ENCODE peak calls at places on chromosomes 1 and 21, in six cellular contexts. D, T, A, B, U and R are unnamed samples.

GRCh38 chr1:171985639-171986038 is 144.3 kb downstream of the DNM3 start:
- DNase-seq in D (no peak), T (peak; percentile 19), A (no peak), B (peak; percentile 18), U (no peak), R (no peak)

GRCh38 chr1:93177991-93178390 is 2.2 kb downstream of the TMED5 start:
- DNase-seq in D (peak; percentile 16), T (no peak), A (no peak), B (no peak), U (no peak), R (no peak)

GRCh38 chr1:152244576-152244975 is 20.6 kb upstream of the HRNR start:
- DNase-seq in D (peak; percentile 71), T (peak; percentile 85), A (no peak), B (no peak), U (no peak), R (no peak)

GRCh38 chr21:35909456-35910178 is 150.7 kb downstream of the SETD4 start:
- DNase-seq in D (no peak), T (no peak), A (no peak), B (no peak), U (no peak), R (no peak)

GRCh38 chr1:210669951-210670350 is 341.2 kb downstream of the HHAT start:
- DNase-seq in D (no peak), T (no peak), A (no peak), B (no peak), U (no peak), R (no peak)

GRCh38 chr1:158095737-158096335 is 84.9 kb upstream of the CD1D start:
- DNase-seq in D (no peak), T (peak; percentile 53), A (no peak), B (no peak), U (no peak), R (no peak)

GRCh38 chr1:90964444-90965035 is 57.3 kb downstream of the ZNF644 start:
- DNase-seq in D (peak; percentile 13), T (peak; percentile 29), A (no peak), B (no peak), U (no peak), R (peak; percentile 3)

GRCh38 chr1:114315601-114316000 is 161.9 kb upstream of the SYT6 start:
- DNase-seq in D (no peak), T (no peak), A (no peak), B (no peak), U (no peak), R (no peak)

DNA sequence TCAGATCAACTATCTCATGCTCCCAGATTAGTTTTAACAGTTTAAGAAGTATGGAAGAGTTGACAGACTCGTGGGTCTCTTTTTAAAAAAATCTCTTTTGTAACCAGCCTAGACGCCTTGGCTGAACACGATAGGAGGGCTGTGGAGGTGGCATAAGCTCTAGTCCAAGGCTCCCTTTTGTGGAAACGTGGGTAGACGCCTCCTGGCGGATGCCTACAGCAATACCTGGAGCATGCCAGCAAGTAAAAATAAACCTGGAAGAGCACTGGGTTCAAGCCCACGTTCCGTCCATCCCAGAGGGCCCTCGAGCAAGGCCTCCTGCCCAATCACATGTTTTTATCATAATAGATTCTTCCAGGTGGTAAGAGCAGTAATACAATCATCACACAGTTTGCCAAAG is 87.9 kb downstream of the RGS7 start:
- DNase-seq in D (no peak), T (no peak), A (no peak), B (no peak), U (no peak), R (no peak)
- TF ChIP-seq CTCF in D (no peak), T (no peak), A (no peak), B (peak; percentile 17), U (no peak), R (no peak)

GRCh38 chr1:118999348-119000071 is 11.4 kb upstream of the TBX15 start:
- DNase-seq in D (no peak), T (no peak), A (no peak), B (no peak), U (no peak), R (no peak)
- H3K4me3 ChIP-seq in D (no peak overlapping the region), T (no peak overlapping the region), A (no peak overlapping the region), B (no peak overlapping the region), U (no peak overlapping the region), R (no peak overlapping the region)

GRCh38 chr1:193070942-193071341 is 11.5 kb downstream of the RO60 start:
- DNase-seq in D (no peak), T (no peak), A (no peak), B (no peak), U (no peak), R (no peak)

GRCh38 chr1:193070395-193070753 is 11.0 kb downstream of the RO60 start:
- DNase-seq in D (no peak), T (no peak), A (no peak), B (no peak), U (no peak), R (no peak)

GRCh38 chr1:193068013-193068412 is 8.6 kb downstream of the RO60 start:
- DNase-seq in D (no peak), T (peak; percentile 16), A (no peak), B (no peak), U (no peak), R (no peak)

GRCh38 chr1:193066606-193067005 is 7.2 kb downstream of the RO60 start:
- DNase-seq in D (no peak), T (no peak), A (no peak), B (no peak), U (no peak), R (no peak)

GRCh38 chr1:193069748-193070394 is 10.5 kb downstream of the RO60 start:
- DNase-seq in D (no peak), T (peak; percentile 22), A (no peak), B (peak; percentile 22), U (no peak), R (no peak)
- TF ChIP-seq CTCF in D (peak; percentile 28), T (peak; percentile 40), A (no peak), B (peak; percentile 53), U (no peak), R (peak; percentile 44)

GRCh38 chr1:196155586-196155985 is 452.7 kb downstream of the KCNT2 start:
- DNase-seq in D (no peak), T (no peak), A (no peak), B (no peak), U (no peak), R (no peak)

GRCh38 chr1:196160066-196160795 is 448.0 kb downstream of the KCNT2 start:
- DNase-seq in D (peak; percentile 92), T (peak; percentile 88), A (no peak), B (no peak), U (no peak), R (peak; percentile 28)
- H3K4me3 ChIP-seq in D (no peak overlapping the region), T (no peak overlapping the region), A (no peak overlapping the region), B (no peak overlapping the region), U (no peak overlapping the region), R (no peak overlapping the region)

DNA sequence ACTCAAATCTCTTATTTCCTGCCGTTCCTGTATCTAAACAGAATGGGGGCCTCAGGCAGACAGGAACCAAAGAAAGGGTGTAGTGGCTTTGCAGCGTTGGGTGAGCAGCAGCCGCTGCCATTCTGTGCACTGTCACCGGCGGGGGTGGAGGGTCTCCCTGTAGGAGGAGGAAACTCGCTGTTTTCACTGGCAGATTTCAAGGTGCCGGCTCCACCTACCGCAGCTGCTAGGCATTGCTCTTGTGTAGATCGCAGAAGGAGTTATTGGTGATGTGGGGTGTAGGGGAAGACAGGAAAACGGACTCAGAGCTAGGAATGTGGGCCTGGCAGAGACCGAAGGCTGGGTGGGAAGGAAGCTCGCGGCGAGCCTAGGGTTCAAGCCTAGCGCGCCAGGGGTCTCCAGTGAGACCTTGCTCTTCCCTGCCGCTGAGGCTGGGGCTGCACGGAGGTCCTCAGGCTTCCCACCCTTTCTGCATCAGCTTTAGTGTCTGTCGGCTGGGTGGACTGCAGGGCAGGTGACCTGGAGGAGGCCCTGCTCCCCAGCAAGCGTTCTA is 20.8 kb downstream of the ATP5PO start:
- DNase-seq in D (peak; percentile 63), T (peak; percentile 81), A (peak; percentile 77), B (peak; percentile 91), U (peak; percentile 66), R (peak; percentile 80)
- TF ChIP-seq CTCF in D (peak; percentile 91), T (peak; percentile 82), A (peak; percentile 72), B (peak; percentile 91), U (no peak), R (peak; percentile 94)

DNA sequence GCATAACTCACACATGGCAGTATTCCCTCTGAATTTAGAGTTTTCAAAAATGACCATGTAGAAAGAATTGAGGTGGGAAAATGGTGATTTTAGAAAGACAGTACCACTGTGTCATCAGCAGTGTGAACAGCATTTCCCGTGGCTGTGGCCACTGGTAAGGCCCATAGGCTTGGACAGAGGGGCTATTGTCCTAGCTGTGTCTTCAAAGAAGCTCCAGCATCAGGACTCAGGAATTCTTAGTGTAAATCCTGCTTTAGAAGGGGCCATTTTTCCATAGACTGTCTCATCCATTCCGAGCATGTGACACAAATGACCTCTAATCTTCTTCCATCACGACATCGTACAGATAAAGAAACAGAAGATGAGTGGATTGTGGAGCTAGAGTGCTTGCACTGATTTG is 119.3 kb upstream of the BACE2 start:
- DNase-seq in D (no peak), T (no peak), A (no peak), B (no peak), U (no peak), R (no peak)
- H3K4me3 ChIP-seq in D (no peak overlapping the region), T (no peak overlapping the region), A (no peak overlapping the region), B (no peak overlapping the region), U (no peak overlapping the region), R (no peak overlapping the region)

DNA sequence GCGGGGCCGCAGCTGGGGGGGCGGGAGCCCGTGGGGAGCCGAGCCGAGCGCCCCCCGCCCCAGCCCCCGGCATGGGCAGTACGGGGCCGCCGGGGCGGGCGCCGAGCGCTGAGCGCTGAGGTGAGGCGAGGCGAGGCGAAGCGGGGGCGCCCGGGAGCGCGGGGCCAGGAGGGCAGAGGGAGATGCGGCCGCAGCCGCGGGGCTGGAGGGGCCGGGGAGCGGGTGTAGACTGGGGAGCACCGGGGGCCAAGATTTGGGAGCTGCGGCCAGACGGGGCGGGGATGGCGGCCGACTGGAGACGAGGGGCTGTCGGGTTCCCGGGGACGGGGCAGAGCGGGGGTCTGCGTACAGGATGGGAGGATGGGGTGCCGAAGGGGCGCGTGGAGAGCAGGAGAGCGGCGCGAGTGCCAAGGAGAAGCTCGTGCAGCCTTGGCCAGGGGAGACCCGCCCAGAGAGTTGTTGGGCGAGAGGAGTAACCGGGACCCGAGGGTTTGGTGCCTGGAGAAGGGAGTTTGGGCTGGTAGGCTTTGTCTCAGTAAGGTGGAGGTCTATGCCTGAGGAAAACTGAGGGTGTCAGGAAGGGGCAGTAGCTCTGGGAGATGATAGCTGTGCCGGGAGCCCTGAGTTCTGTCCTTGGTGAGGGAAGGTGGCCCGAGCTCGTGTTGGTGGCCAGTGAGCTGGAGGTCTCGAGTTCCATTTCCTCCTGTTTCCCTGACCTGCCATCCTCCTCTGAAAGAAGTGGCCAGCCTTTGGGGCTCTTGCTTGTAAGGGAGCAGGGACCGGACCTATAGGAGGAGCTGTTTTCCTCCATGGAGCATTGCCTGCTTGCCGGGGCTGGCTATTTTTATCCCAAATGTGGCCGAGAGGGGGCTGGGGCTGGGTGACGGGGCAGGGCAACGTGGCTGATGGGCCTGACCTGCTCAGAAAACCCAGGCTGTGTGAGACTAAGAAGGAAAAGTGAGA is 539 bp downstream of the ATP8B2 start:
- DNase-seq in D (peak; percentile 35), T (peak; percentile 51), A (peak; percentile 63), B (peak; percentile 91), U (peak; percentile 66), R (peak; percentile 70)
- TF ChIP-seq CTCF in D (peak; percentile 69), T (peak; percentile 37), A (peak; percentile 65), B (peak; percentile 76), U (no peak), R (peak; percentile 88)

DNA sequence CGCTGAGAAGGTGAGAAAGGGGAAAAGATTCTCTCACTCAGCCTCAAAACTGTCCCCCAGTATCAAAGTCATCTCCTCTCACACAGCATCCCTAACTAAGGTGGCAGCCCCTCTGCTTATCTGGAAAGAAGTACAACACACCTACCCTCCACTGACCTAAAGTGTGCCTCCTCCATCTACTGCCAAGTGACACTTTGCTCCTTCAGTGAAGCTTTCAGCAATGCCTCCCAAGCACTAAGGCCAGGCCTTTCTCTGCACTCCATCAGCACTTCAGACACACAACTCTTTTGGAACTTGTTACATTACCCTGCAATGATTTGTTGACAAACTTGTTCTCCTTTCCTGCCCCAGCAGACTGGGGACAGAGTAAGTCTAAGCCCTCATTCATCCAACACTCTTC is 1.4 kb downstream of the SH3BP5L start:
- DNase-seq in D (no peak), T (no peak), A (no peak), B (no peak), U (no peak), R (no peak)
- H3K4me3 ChIP-seq in D (no peak overlapping the region), T (peak overlapping the region; percentile 95), A (peak overlapping the region; percentile 92), B (no peak overlapping the region), U (no peak overlapping the region), R (peak overlapping the region; percentile 85)